ENCODE peak calls at places on chromosomes 13 and 19, in eight cellular contexts. U is mesendoderm, K is bronchial epithelial cell, G is NB4, C is GM12865, W is cardiac muscle cell, N is kidney, E is IMR-90. B is an unnamed sample.

GRCh38 chr19:1629256-1629808 is 23.1 kb downstream of the TCF3 start:
- DNase-seq in N (no peak), U (no peak), K (no peak), C (no peak), W (no peak), G (no peak), E (no peak), B (no peak)

GRCh38 chr13:36700170-36700569 is 26.4 kb downstream of the SERTM1 start:
- DNase-seq in K (no peak), G (no peak), U (no peak), C (no peak), N (no peak), E (no peak), W (no peak), B (no peak)

GRCh38 chr13:77693449-77693940 is 4.0 kb upstream of the SLAIN1 start:
- DNase-seq in U (no peak), E (no peak), W (no peak), K (no peak), C (no peak), N (no peak), G (no peak), B (no peak)

GRCh38 chr13:110636701-110637201 is 21.4 kb downstream of the NAXD start:
- DNase-seq in K (no peak), N (no peak), E (no peak), U (no peak), C (no peak), W (no peak), G (no peak), B (peak; percentile 33)

GRCh38 chr13:53131361-53131760 is 102.7 kb downstream of the OLFM4 start:
- DNase-seq in K (no peak), G (no peak), N (no peak), U (no peak), E (no peak), W (no peak), C (no peak), B (no peak)

GRCh38 chr13:64158910-64159309 is 2743.3 kb upstream of the PCDH20 start:
- DNase-seq in W (peak; percentile 62), C (no peak), U (no peak), K (no peak), E (peak; percentile 41), N (no peak), G (no peak), B (peak; percentile 38)

GRCh38 chr13:113927661-113928581 is 46.0 kb downstream of the C13orf46 start:
- DNase-seq in E (peak; percentile 99), W (peak; percentile 97), K (no peak), N (peak; percentile 68), U (no peak), C (no peak), G (no peak), B (peak; percentile 81)

GRCh38 chr19:911197-912033 is 1.6 kb downstream of the R3HDM4 start:
- DNase-seq in G (no peak), K (no peak), N (no peak), W (no peak), C (no peak), E (no peak), U (no peak), B (no peak)

GRCh38 chr13:73608731-73609485 is 525.3 kb downstream of the KLF12 start:
- DNase-seq in U (no peak), K (no peak), G (no peak), W (no peak), C (no peak), N (no peak), E (no peak), B (no peak)

GRCh38 chr13:97018029-97018819 is 23.9 kb upstream of the OXGR1 start:
- DNase-seq in K (peak; percentile 53), E (peak; percentile 61), U (peak; percentile 91), W (peak; percentile 75), N (no peak), G (peak; percentile 67), C (peak; percentile 53), B (peak; percentile 64)

GRCh38 chr19:2047449-2048103 is 3.5 kb downstream of the MKNK2 start:
- DNase-seq in E (no peak), K (no peak), N (peak; percentile 90), W (no peak), U (no peak), G (peak; percentile 16), C (peak; percentile 16), B (no peak)

GRCh38 chr19:31344403-31344802 is 4.8 kb downstream of the TSHZ3 start:
- DNase-seq in U (no peak), G (no peak), W (no peak), K (no peak), N (no peak), E (no peak), C (no peak), B (no peak)

GRCh38 chr13:75049936-75050335 is 432.0 kb downstream of the TBC1D4 start:
- DNase-seq in N (no peak), E (no peak), G (no peak), W (peak; percentile 5), U (no peak), C (no peak), K (no peak), B (no peak)

GRCh38 chr19:29879655-29879974 is 62.4 kb upstream of the URI1 start:
- DNase-seq in K (no peak), E (no peak), U (no peak), N (no peak), C (no peak), G (no peak), W (no peak), B (no peak)

GRCh38 chr19:9165256-9165655 is 13.5 kb upstream of the OR7D2 start:
- DNase-seq in C (no peak), U (no peak), N (no peak), G (no peak), E (peak; percentile 22), W (peak; percentile 9), K (no peak), B (peak; percentile 14)

GRCh38 chr13:99278199-99278598 is 20.0 kb upstream of the GPR18 start:
- DNase-seq in G (peak; percentile 63), K (no peak), C (no peak), U (no peak), N (no peak), E (no peak), W (no peak), B (no peak)

GRCh38 chr19:38210458-38210987 is 13.5 kb downstream of the DPF1 start:
- DNase-seq in N (no peak), C (no peak), G (no peak), W (peak; percentile 55), E (peak; percentile 28), K (no peak), U (peak; percentile 91), B (no peak)

GRCh38 chr13:33206425-33206824 is 79.1 kb downstream of the STARD13 start:
- DNase-seq in U (no peak), E (peak; percentile 76), K (peak; percentile 59), G (no peak), C (no peak), N (no peak), W (no peak), B (peak; percentile 53)

GRCh38 chr13:94548382-94549240 is 47.3 kb downstream of the TGDS start:
- DNase-seq in K (peak; percentile 21), W (peak; percentile 52), C (no peak), G (no peak), U (no peak), N (peak; percentile 86), E (peak; percentile 29), B (peak; percentile 30)

GRCh38 chr13:52136763-52137162 is 7.9 kb upstream of the NEK5 start:
- DNase-seq in K (no peak), G (no peak), W (no peak), E (no peak), U (no peak), C (no peak), N (no peak), B (no peak)

GRCh38 chr13:46648166-46648607 is 95.2 kb downstream of the LRCH1 start:
- DNase-seq in K (peak; percentile 20), N (no peak), U (peak; percentile 56), W (no peak), G (peak; percentile 45), E (peak; percentile 60), C (peak; percentile 74), B (peak; percentile 34)

GRCh38 chr13:30873519-30873918 is 32.6 kb upstream of the MEDAG start:
- DNase-seq in C (no peak), E (peak; percentile 19), K (no peak), U (peak; percentile 43), G (no peak), W (no peak), N (no peak), B (no peak)

DNA sequence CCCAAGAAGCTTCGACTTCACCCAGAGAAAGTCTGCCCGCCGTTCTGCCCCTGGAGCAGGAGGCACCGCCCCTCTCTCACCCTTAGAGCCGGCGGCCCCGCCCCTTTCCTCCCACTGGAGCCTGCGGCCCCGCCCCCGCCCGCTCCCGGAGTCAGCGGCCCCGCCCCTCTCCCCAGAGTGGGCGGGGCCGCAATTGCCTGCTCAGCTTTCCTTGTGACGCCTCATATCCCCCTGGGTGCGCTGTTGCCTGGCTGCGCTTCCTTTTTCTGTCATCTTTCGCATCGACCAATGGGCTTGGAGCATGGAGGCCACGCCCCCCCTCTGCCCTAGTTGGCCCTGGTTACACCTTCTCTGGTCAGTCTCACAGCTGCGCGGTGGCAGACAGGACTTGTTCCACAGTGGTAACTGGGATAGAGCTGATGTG is 38.2 kb upstream of the ZNF492 start:
- DNase-seq in E (no peak), N (no peak), G (peak; percentile 16), K (no peak), U (no peak), C (no peak), W (no peak), B (no peak)
- H3K4me3 ChIP-seq in E (no peak overlapping the region), N (no peak overlapping the region), G (no peak overlapping the region), K (no peak overlapping the region), U (no peak overlapping the region), C (no peak overlapping the region), W (no peak overlapping the region), B (no peak overlapping the region)

DNA sequence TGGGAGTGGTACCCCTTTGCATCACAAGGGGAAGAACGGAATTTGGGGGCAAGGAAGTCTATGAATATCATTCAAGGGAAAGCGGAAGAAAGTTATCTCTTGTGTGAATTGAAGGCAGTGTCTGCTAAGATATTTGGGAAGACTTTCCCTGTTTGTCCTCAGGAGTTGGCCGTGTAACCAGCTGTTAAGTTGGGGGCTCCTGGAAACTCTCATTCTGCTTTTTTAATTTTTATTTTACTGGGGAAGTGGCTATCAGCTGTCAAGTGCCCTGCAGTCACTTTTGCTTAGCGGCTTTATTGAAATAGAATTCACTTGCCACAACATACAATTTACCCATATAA is 2.9 kb downstream of the UPF1 start:
- DNase-seq in N (no peak), W (no peak), E (no peak), U (no peak), G (no peak), K (no peak), C (no peak), B (no peak)
- H3K4me3 ChIP-seq in N (peak overlapping the region; percentile 69), W (no peak overlapping the region), E (no peak overlapping the region), U (no peak overlapping the region), G (peak overlapping the region; percentile 94), K (no peak overlapping the region), C (no peak overlapping the region), B (peak overlapping the region; percentile 94)

DNA sequence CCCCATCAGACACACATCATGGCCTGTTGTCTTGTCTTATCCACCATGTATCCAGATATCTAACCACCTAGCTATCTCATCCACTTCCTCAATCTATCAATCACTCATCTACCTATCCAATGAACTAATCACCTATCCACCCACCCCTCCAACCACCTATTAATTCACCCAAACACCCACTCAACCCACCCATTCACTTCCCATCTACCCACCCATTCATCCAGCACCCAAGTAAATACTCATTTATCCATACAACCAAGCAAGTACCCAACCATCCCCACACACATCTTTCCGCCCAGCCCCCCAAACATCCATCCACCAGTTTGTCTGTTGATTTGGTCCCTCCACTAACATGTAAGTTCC is 753 bp upstream of the WIZ start:
- DNase-seq in C (no peak), N (no peak), G (no peak), W (no peak), K (no peak), U (no peak), E (no peak), B (no peak)
- H3K4me3 ChIP-seq in C (no peak overlapping the region), N (no peak overlapping the region), G (no peak overlapping the region), W (no peak overlapping the region), K (no peak overlapping the region), U (no peak overlapping the region), E (no peak overlapping the region), B (no peak overlapping the region)

GRCh38 chr19:17687857-17688784 is at the start of gene UNC13A:
- DNase-seq in W (peak; percentile 59), G (peak; percentile 65), U (peak; percentile 83), E (peak; percentile 29), C (peak; percentile 28), N (peak; percentile 82), K (no peak), B (peak; percentile 47)
- H3K4me3 ChIP-seq in W (peak within 1 kb of the TSS; percentile 19), G (no peak within 1 kb of the TSS), U (peak within 1 kb of the TSS; percentile 66), E (no peak within 1 kb of the TSS), C (no peak within 1 kb of the TSS), N (no peak within 1 kb of the TSS), K (no peak within 1 kb of the TSS), B (no peak within 1 kb of the TSS)